ENCODE peak calls at places on chromosomes 4 and X, in nine cellular contexts. M, V, R, X, F, A, T, I and B are unnamed samples. For H3K36me3, the result is how much of the 10 kb centered on the place peaks cover.

GRCh38 chrX:50988649-50989048 is 78.1 kb downstream of the BMP15 start:
- DNase-seq in M (no peak), V (peak), R (no peak), X (peak), F (no peak), A (no peak), T (peak), I (no peak), B (no peak)

GRCh38 chr4:158302076-158302866 is 92.0 kb downstream of the TMEM144 start:
- DNase-seq in M (no peak), V (no peak), R (no peak), X (no peak), F (no peak), A (no peak), T (no peak), I (no peak), B (no peak)

GRCh38 chr4:26992657-26993361 is 132.2 kb downstream of the STIM2 start:
- DNase-seq in M (no peak), V (peak), R (no peak), X (no peak), F (peak), A (no peak), T (no peak), I (no peak), B (peak)

GRCh38 chrX:68682790-68683189 is 35.3 kb downstream of the STARD8 start:
- DNase-seq in M (no peak), V (no peak), R (no peak), X (no peak), F (no peak), A (no peak), T (no peak), I (no peak), B (no peak)

GRCh38 chr4:149638073-149638472 is 177.6 kb downstream of the IQCM start:
- DNase-seq in M (no peak), V (no peak), R (no peak), X (no peak), F (no peak), A (no peak), T (no peak), I (no peak), B (no peak)

GRCh38 chr4:54662123-54662522 is 4.4 kb downstream of the KIT start:
- DNase-seq in M (no peak), V (no peak), R (no peak), X (no peak), F (no peak), A (no peak), T (no peak), I (no peak), B (no peak)

GRCh38 chrX:26409636-26410035 is 193.7 kb downstream of the MAGEB5 start:
- DNase-seq in M (no peak), V (no peak), R (no peak), X (no peak), F (no peak), A (no peak), T (no peak), I (no peak), B (no peak)

GRCh38 chr4:122099896-122100295 is 52.2 kb upstream of the BLTP1 start:
- DNase-seq in M (no peak), V (no peak), R (no peak), X (no peak), F (no peak), A (no peak), T (no peak), I (no peak), B (no peak)

GRCh38 chrX:148504412-148504950 is 4.1 kb downstream of the AFF2 start:
- DNase-seq in M (peak), V (no peak), R (no peak), X (no peak), F (no peak), A (no peak), T (no peak), I (no peak), B (no peak)

GRCh38 chr4:120730777-120731320 is 191.7 kb downstream of the PRDM5 start:
- DNase-seq in M (no peak), V (no peak), R (no peak), X (no peak), F (no peak), A (no peak), T (no peak), I (no peak), B (no peak)

GRCh38 chr4:185096032-185096653 is 46.9 kb upstream of the SLC25A4 start:
- DNase-seq in M (no peak), V (peak), R (no peak), X (peak), F (no peak), A (peak), T (peak), I (no peak), B (no peak)

GRCh38 chrX:103918050-103918449 is 44.4 kb upstream of the TMSB15B start:
- DNase-seq in M (peak), V (peak), R (peak), X (peak), F (peak), A (peak), T (peak), I (no peak), B (peak)

GRCh38 chr4:23033796-23034195 is 341.1 kb downstream of the GBA3 start:
- DNase-seq in M (no peak), V (no peak), R (no peak), X (no peak), F (no peak), A (no peak), T (no peak), I (no peak), B (no peak)

GRCh38 chr4:118313098-118313497 is 39.7 kb downstream of the PRSS12 start:
- DNase-seq in M (no peak), V (no peak), R (no peak), X (no peak), F (no peak), A (no peak), T (no peak), I (no peak), B (no peak)

GRCh38 chr4:165208741-165209388 is 1.5 kb downstream of the KLHL2 start:
- DNase-seq in M (no peak), V (no peak), R (no peak), X (no peak), F (no peak), A (no peak), T (no peak), I (no peak), B (no peak)

GRCh38 chrX:115284877-115285276 is 4.6 kb upstream of the LUZP4 start:
- DNase-seq in M (no peak), V (no peak), R (no peak), X (no peak), F (no peak), A (no peak), T (no peak), I (no peak), B (no peak)

DNA sequence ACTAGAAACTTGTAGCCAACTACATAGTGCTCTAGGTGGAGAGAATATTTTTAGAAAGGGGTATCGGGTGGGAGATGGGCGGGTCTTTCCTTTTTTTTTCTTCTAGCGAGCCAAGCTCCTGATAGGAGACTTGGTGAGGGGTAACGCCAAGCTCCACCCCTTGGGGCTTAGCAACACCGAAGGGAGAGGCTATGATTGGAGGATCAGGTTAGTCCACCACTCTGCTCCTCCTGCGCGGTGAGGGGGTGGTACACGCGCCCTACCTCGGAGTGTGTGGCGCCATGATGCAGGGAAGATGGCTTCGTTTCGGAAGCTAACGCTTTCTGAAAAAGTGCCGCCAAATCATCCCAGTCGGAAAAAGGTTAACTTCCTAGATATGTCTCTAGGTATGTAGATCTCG is at the start of gene LUZP4:
- DNase-seq in M (no peak), V (no peak), R (no peak), X (no peak), F (no peak), A (no peak), T (no peak), I (no peak), B (no peak)
- H3K4me3 ChIP-seq in M (no peak), V (no peak), R (no peak), X (no peak), F (no peak), A (no peak), T (no peak), I (no peak), B (no peak)

GRCh38 chrX:110852180-110852579 is 56.6 kb upstream of the CHRDL1 start:
- DNase-seq in M (no peak), V (no peak), R (no peak), X (peak), F (no peak), A (no peak), T (no peak), I (no peak), B (no peak)

GRCh38 chrX:110851780-110852179 is 56.2 kb upstream of the CHRDL1 start:
- DNase-seq in M (no peak), V (no peak), R (peak), X (peak), F (no peak), A (peak), T (no peak), I (no peak), B (no peak)

GRCh38 chrX:110858565-110858964 is 62.9 kb upstream of the CHRDL1 start:
- DNase-seq in M (no peak), V (no peak), R (no peak), X (no peak), F (no peak), A (no peak), T (no peak), I (no peak), B (no peak)

DNA sequence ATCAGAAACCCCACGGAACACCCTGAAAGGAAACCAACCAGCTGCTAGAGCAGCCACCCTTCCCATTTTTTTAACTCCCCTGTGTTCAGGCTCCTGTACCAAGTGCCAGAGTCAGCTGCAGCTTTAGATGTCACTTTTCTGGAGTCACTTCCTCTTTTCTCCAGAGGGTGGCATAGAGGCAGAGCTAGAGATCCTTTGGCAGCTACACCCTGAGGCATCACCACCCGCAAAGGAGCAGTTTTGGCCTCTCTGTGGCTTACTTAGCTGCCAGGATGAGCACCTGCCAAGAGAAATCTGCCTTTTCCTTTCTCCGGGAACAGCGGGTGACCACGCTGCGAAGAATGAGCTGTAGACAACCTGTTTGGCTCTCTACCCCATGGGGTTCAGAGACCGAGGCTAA is 58.0 kb upstream of the CHRDL1 start:
- DNase-seq in M (no peak), V (peak), R (peak), X (peak), F (no peak), A (no peak), T (peak), I (no peak), B (no peak)
- TF ChIP-seq CTCF in M (no peak), V (no peak), R (no peak), X (no peak), F (no peak), A (peak), T (peak), I (peak), B (peak)

GRCh38 chrX:70496491-70496890 is 51.9 kb downstream of the DLG3 start:
- DNase-seq in M (no peak), V (no peak), R (no peak), X (no peak), F (no peak), A (no peak), T (no peak), I (no peak), B (no peak)

GRCh38 chrX:70498129-70498528 is 53.5 kb downstream of the DLG3 start:
- DNase-seq in M (no peak), V (no peak), R (no peak), X (no peak), F (no peak), A (no peak), T (no peak), I (no peak), B (no peak)

GRCh38 chrX:70494441-70494840 is 49.8 kb downstream of the DLG3 start:
- DNase-seq in M (no peak), V (no peak), R (no peak), X (no peak), F (no peak), A (no peak), T (no peak), I (no peak), B (no peak)

GRCh38 chrX:70500826-70501225 is 56.2 kb downstream of the DLG3 start:
- DNase-seq in M (no peak), V (no peak), R (no peak), X (no peak), F (no peak), A (no peak), T (no peak), I (no peak), B (no peak)

DNA sequence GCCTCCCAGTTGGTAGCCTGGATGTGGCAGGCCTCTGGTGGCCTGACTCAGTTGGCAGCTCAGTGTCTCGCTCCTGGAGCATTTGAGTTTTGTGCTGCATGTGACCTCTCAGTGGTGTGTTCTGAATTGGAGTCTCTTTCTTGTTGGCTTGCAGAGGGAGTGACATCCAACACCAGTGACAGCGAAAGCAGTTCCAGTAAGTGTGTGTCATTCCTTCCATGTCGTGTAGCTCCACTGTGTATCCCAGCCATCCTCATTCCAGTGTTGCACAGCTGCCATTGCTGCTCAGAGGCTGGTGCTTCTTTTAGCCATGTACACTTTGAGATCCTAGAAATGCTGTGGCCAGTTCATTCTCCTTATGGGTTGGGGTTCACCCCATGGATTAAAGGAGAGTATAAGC is 52.4 kb downstream of the DLG3 start:
- DNase-seq in M (no peak), V (no peak), R (no peak), X (no peak), F (no peak), A (no peak), T (no peak), I (no peak), B (no peak)
- H3K36me3 ChIP-seq in M (under half), V (under half), R (under half), X (under half), F (half or more), A (under half), T (under half), I (under half), B (under half)

GRCh38 chrX:55056820-55057690 is 17.8 kb upstream of the PAGE2B start:
- DNase-seq in M (no peak), V (no peak), R (no peak), X (peak), F (no peak), A (no peak), T (no peak), I (no peak), B (no peak)
- H3K4me3 ChIP-seq in M (no peak), V (no peak), R (peak), X (no peak), F (no peak), A (no peak), T (no peak), I (no peak), B (no peak)

GRCh38 chr4:3657917-3658913 is 108.0 kb upstream of the ADRA2C start:
- DNase-seq in M (peak), V (no peak), R (peak), X (no peak), F (no peak), A (no peak), T (no peak), I (no peak), B (no peak)
- TF ChIP-seq CTCF in M (no peak), V (no peak), R (no peak), X (no peak), F (no peak), A (no peak), T (no peak), I (no peak), B (no peak)

GRCh38 chr4:3124070-3124767 is 49.7 kb downstream of the HTT start:
- DNase-seq in M (no peak), V (no peak), R (no peak), X (no peak), F (no peak), A (no peak), T (no peak), I (no peak), B (no peak)

GRCh38 chr4:3127129-3127528 is 52.6 kb downstream of the HTT start:
- DNase-seq in M (no peak), V (no peak), R (no peak), X (no peak), F (no peak), A (no peak), T (no peak), I (no peak), B (no peak)

GRCh38 chr4:3130826-3131225 is 56.3 kb downstream of the HTT start:
- DNase-seq in M (no peak), V (no peak), R (no peak), X (no peak), F (no peak), A (no peak), T (no peak), I (no peak), B (no peak)

GRCh38 chr4:3128976-3129375 is 54.5 kb downstream of the HTT start:
- DNase-seq in M (no peak), V (no peak), R (no peak), X (no peak), F (no peak), A (no peak), T (no peak), I (no peak), B (no peak)

GRCh38 chr4:3128058-3128457 is 53.6 kb downstream of the HTT start:
- DNase-seq in M (no peak), V (no peak), R (no peak), X (no peak), F (no peak), A (no peak), T (peak), I (no peak), B (no peak)
- H3K36me3 ChIP-seq in M (under half), V (under half), R (half or more), X (under half), F (half or more), A (under half), T (half or more), I (under half), B (under half)

GRCh38 chrX:152958047-152958446 is 35.9 kb downstream of the PNMA5 start:
- DNase-seq in M (no peak), V (no peak), R (no peak), X (no peak), F (no peak), A (no peak), T (no peak), I (no peak), B (no peak)

GRCh38 chrX:152959626-152960025 is 34.3 kb downstream of the PNMA5 start:
- DNase-seq in M (no peak), V (no peak), R (no peak), X (no peak), F (no peak), A (no peak), T (no peak), I (no peak), B (no peak)

GRCh38 chrX:152960115-152960514 is 33.8 kb downstream of the PNMA5 start:
- DNase-seq in M (no peak), V (no peak), R (no peak), X (no peak), F (no peak), A (no peak), T (no peak), I (no peak), B (no peak)

GRCh38 chrX:152958524-152959465 is 35.1 kb downstream of the PNMA5 start:
- DNase-seq in M (peak), V (peak), R (peak), X (peak), F (peak), A (peak), T (peak), I (peak), B (peak)
- H3K4me3 ChIP-seq in M (peak), V (peak), R (peak), X (no peak), F (peak), A (peak), T (no peak), I (peak), B (peak)

DNA sequence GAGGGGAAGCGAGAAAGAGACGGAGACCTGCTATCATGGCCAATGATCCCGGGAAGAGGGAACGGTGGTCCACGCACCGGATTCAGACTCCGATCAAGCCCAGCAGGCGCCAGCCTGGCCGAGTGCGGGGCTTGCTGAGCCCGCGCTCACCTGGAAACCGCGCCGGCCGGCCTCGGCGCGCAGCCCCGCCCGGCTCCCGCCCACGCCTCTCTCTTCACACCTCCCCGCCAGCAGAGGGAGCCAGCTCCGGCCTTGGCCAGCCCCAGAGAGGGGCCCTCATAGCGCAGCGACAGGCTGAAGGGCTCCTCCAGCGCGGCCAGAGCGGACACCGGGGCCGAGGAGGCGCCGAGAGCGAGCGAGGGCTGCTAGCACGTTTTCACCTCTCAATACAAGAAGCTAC is 36.8 kb upstream of the SPANXN2 start:
- DNase-seq in M (peak), V (no peak), R (no peak), X (no peak), F (no peak), A (no peak), T (peak), I (no peak), B (no peak)
- TF ChIP-seq CTCF in M (no peak), V (no peak), R (no peak), X (no peak), F (no peak), A (no peak), T (no peak), I (no peak), B (no peak)

GRCh38 chr4:173924561-173924960 is 358.9 kb downstream of the FBXO8 start:
- DNase-seq in M (no peak), V (no peak), R (no peak), X (no peak), F (no peak), A (no peak), T (no peak), I (no peak), B (no peak)
- H3K36me3 ChIP-seq in M (under half), V (under half), R (under half), X (under half), F (under half), A (under half), T (under half), I (under half), B (under half)

DNA sequence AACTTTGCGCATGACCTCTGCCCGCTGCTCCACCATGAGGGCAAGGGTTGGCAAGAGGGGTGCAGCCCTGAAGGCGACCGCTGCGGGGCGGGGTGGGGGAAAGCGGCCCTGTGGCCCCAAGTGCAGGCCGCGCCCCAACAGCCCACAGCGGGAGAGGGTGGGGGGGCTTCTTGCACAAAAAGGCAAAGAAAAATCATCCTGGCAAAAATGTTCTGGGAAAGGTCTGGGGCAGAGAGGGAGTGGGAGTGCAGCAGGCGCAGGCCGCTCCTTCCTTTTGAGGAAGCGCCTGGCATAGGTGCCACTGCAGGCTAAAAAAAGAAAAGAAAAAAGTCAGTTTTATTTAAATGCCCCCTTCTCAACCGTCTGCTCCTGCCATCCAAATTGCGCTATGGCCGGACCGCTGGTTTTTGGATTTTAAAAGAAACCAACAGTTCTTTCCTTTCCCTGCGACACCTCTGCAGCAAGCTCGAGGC is 1.4 kb downstream of the ARX start:
- DNase-seq in M (no peak), V (no peak), R (peak), X (no peak), F (no peak), A (no peak), T (no peak), I (no peak), B (no peak)
- H3K4me3 ChIP-seq in M (no peak), V (no peak), R (peak), X (no peak), F (no peak), A (peak), T (no peak), I (no peak), B (no peak)